ENCODE peak calls at places on chromosomes 3 and 15, in seven cellular contexts. M, U, L, A, F, Q and V are unnamed samples. For H3K4me1, the result is how much of the 10 kb centered on the place peaks cover.

GRCh38 chr3:197458179-197458707 is 97.5 kb downstream of the BDH1 start:
- DNase-seq in F (peak), M (no peak), Q (no peak), U (no peak), L (no peak), A (no peak), V (no peak)

GRCh38 chr15:55277116-55277564 is 12.5 kb downstream of the RAB27A start:
- DNase-seq in U (no peak), L (no peak), A (peak), M (no peak), Q (no peak), F (no peak), V (no peak)

GRCh38 chr3:39349080-39349479 is 19.6 kb downstream of the CCR8 start:
- DNase-seq in M (no peak), Q (no peak), U (no peak), A (no peak), F (no peak), L (no peak), V (no peak)

GRCh38 chr3:14225421-14225820 is 46.8 kb downstream of the LSM3 start:
- DNase-seq in L (no peak), F (no peak), Q (no peak), U (no peak), M (no peak), A (no peak), V (no peak)

GRCh38 chr3:132273043-132273442 is 44.2 kb upstream of the ACP3 start:
- DNase-seq in F (no peak), L (no peak), M (no peak), Q (no peak), A (no peak), U (no peak), V (no peak)

GRCh38 chr3:188153498-188153948 is 434 bp upstream of the LPP start:
- DNase-seq in L (peak), Q (peak), A (peak), F (peak), M (peak), U (peak), V (peak)

GRCh38 chr15:41967506-41968206 is 4.7 kb downstream of the EHD4 start:
- DNase-seq in U (peak), A (no peak), Q (no peak), M (no peak), L (no peak), F (no peak), V (peak)

GRCh38 chr3:149336925-149337324 is 3.5 kb upstream of the TM4SF18 start:
- DNase-seq in U (no peak), M (no peak), F (no peak), L (no peak), Q (no peak), A (no peak), V (no peak)

GRCh38 chr3:110070539-110070916 is 733.2 kb upstream of the DPPA4 start:
- DNase-seq in A (no peak), U (no peak), M (no peak), F (no peak), Q (no peak), L (no peak), V (no peak)

GRCh38 chr15:29312387-29312786 is 42.8 kb upstream of the NSMCE3 start:
- DNase-seq in M (no peak), F (no peak), U (no peak), A (no peak), Q (no peak), L (no peak), V (no peak)

GRCh38 chr3:184716652-184717607 is 5.1 kb upstream of the MAGEF1 start:
- DNase-seq in F (no peak), A (no peak), U (peak), Q (peak), L (peak), M (no peak), V (no peak)

GRCh38 chr15:68644088-68644904 is 65.5 kb downstream of the CORO2B start:
- DNase-seq in M (no peak), A (no peak), U (no peak), F (peak), Q (no peak), L (peak), V (no peak)

GRCh38 chr3:62110801-62111200 is 262.5 kb downstream of the FEZF2 start:
- DNase-seq in A (no peak), L (no peak), F (no peak), M (no peak), Q (no peak), U (no peak), V (no peak)

GRCh38 chr3:184690236-184690883 is 21.5 kb downstream of the MAGEF1 start:
- DNase-seq in Q (no peak), L (no peak), U (no peak), F (no peak), M (no peak), A (no peak), V (no peak)

GRCh38 chr3:17039579-17039978 is 154.8 kb downstream of the PLCL2 start:
- DNase-seq in M (no peak), U (no peak), L (no peak), Q (no peak), A (no peak), F (peak), V (no peak)

GRCh38 chr3:172171396-172172075 is 132.2 kb downstream of the FNDC3B start:
- DNase-seq in L (no peak), F (no peak), M (no peak), U (no peak), Q (no peak), A (no peak), V (no peak)

GRCh38 chr3:172174396-172175253 is 135.2 kb downstream of the FNDC3B start:
- DNase-seq in L (no peak), M (no peak), U (no peak), F (no peak), A (no peak), Q (no peak), V (no peak)

GRCh38 chr3:172175254-172175599 is 135.8 kb downstream of the FNDC3B start:
- DNase-seq in M (no peak), A (no peak), F (no peak), U (no peak), Q (no peak), L (no peak), V (no peak)

GRCh38 chr3:172170841-172171240 is 131.5 kb downstream of the FNDC3B start:
- DNase-seq in F (no peak), U (no peak), A (no peak), M (no peak), L (no peak), Q (no peak), V (no peak)

DNA sequence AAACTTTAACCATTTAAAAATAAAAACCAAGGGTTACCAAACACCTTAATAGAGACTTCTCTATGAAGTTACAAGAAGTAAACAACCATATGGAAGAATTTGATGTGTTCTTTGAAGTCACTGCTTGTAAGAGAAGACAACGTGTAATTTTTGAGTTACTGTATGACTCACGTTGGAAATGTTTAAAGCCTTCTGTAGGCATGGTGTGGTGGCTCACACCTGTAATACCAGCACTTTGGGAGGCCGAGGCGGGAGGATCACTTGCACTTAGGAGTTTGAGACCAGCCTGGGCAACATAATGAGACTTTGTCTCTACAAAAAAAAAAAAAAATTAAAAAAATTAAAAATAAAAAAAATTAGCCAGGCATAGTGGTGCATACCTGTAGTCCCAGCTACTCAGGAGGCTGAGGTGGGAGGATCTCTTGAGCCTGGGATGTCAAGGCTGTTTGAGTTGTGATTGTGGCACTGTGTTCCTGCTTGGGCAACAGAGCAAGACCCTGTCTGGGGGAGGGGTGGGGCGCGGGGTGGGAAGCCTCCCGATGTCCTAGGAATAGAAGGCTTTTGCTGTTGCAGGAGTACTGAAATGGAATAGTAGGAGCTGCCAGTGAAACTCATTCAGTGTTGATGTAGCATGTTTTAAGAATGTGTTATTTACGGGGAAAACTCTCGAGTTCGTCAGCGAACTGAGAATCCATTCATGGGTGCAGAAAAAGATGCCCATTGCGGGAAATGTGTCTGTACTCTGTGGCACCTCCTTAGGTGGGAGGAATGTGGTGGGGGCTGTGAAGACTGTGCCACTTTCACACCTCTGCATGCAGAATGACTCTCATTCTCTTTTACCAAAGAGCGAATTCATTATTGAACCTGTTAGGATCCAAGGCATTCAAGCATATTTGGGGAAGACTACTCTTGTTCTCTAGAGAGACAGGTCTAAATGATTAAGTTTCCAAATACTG is 134.2 kb downstream of the FNDC3B start:
- DNase-seq in L (no peak), M (no peak), F (no peak), Q (no peak), A (no peak), U (no peak), V (no peak)
- H3K27ac ChIP-seq in L (no peak), M (peak), F (peak), Q (no peak), A (no peak), U (no peak), V (no peak)

DNA sequence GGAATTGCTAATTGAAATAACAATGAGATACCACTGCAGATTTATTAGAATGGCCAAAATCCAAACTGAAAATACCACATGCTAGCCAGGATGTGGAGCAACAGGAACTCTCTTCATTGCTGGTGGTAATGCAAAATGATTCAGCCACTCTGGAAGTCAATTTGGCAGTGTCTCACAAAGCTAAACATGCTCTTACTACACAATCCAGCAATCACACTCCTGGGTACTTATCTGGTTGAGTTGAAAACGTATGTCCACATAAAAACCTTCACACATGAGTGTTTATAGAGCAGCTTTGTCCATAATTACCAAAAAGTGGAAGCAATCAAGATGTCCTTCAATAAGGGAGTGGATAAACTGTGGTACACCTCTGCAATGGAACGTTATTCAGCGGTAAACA is 113.3 kb downstream of the SMAD6 start:
- DNase-seq in Q (no peak), A (no peak), U (no peak), F (no peak), L (no peak), M (no peak), V (no peak)
- H3K4me1 ChIP-seq in Q (under half), A (under half), U (under half), F (under half), L (under half), M (under half), V (under half)

DNA sequence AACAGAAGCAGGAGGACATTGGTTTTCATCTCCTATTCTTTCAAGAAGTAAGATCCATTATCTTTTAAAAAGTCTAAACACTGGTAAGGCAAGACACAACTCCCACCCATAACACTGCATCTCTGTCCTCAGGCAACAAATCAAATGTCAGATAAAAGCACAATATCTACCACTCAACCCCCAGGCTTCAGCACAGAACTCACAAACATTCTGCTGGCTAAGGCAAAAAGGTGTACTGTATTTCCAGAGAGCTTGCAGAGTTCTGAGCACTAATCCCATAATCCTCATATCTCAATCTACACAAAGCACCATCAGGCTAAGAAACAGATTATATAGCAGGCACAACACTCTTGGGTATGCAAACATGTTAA is 20.9 kb downstream of the RAF1 start:
- DNase-seq in Q (no peak), U (no peak), M (no peak), F (no peak), L (no peak), A (no peak), V (no peak)
- H3K27ac ChIP-seq in Q (peak), U (peak), M (peak), F (no peak), L (no peak), A (no peak), V (peak)

GRCh38 chr3:172177803-172178316 is 138.5 kb downstream of the FNDC3B start:
- DNase-seq in L (no peak), A (no peak), U (no peak), M (no peak), Q (no peak), F (no peak), V (no peak)

GRCh38 chr3:172180473-172180872 is 141.1 kb downstream of the FNDC3B start:
- DNase-seq in A (no peak), M (no peak), F (no peak), U (no peak), L (no peak), Q (no peak), V (no peak)

GRCh38 chr3:172176385-172176784 is 137.0 kb downstream of the FNDC3B start:
- DNase-seq in A (no peak), F (no peak), M (no peak), U (no peak), Q (no peak), L (no peak), V (no peak)

GRCh38 chr3:172179680-172180399 is 140.5 kb downstream of the FNDC3B start:
- DNase-seq in A (no peak), M (no peak), U (no peak), F (no peak), Q (no peak), L (no peak), V (no peak)

GRCh38 chr3:172177046-172177445 is 137.7 kb downstream of the FNDC3B start:
- DNase-seq in A (no peak), M (no peak), U (no peak), Q (no peak), F (no peak), L (no peak), V (no peak)
- H3K4me1 ChIP-seq in A (under half), M (half or more), U (under half), Q (under half), F (half or more), L (under half), V (under half)

DNA sequence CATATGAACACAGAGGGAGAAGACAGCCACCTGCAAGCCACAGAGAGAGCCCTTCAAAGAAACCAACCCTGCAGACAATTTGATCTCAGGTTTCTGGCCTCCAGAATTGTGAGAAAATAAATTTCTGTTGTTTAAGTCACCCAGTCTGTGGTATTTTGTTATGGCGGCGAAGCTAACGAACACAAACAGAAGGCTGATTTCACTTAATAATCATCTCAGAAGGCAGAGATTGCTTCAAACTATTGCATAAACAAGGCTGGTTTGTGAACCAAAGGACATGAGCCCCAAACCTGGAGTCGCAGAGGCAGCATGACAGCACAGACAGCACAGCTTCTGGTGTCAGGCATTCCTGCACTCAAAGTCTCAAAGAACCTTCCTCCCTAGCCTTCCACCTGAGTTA is 59.0 kb downstream of the CCNL1 start:
- DNase-seq in U (no peak), F (no peak), Q (no peak), A (no peak), M (no peak), L (no peak), V (no peak)
- H3K27ac ChIP-seq in U (no peak), F (no peak), Q (peak), A (no peak), M (peak), L (no peak), V (no peak)

GRCh38 chr15:74788042-74788715 is 6.3 kb downstream of the CSK start:
- DNase-seq in L (no peak), M (no peak), U (no peak), F (no peak), Q (no peak), A (no peak), V (no peak)

GRCh38 chr15:74789171-74789627 is 7.3 kb downstream of the CSK start:
- DNase-seq in L (no peak), Q (no peak), U (no peak), F (no peak), M (no peak), A (peak), V (no peak)

GRCh38 chr15:74788716-74789151 is 6.9 kb downstream of the CSK start:
- DNase-seq in F (no peak), U (no peak), M (no peak), Q (no peak), L (no peak), A (peak), V (no peak)

GRCh38 chr15:74786659-74787165 is 4.8 kb downstream of the CSK start:
- DNase-seq in M (peak), F (no peak), L (no peak), U (no peak), Q (no peak), A (no peak), V (no peak)

GRCh38 chr15:74787251-74788041 is 5.6 kb downstream of the CSK start:
- DNase-seq in F (peak), Q (no peak), U (peak), L (no peak), A (peak), M (peak), V (no peak)
- H3K4me1 ChIP-seq in F (under half), Q (under half), U (under half), L (under half), A (half or more), M (half or more), V (under half)

GRCh38 chr3:43871627-43872245 is 181.0 kb downstream of the ABHD5 start:
- DNase-seq in A (no peak), F (no peak), M (no peak), L (no peak), U (no peak), Q (no peak), V (peak)
- H3K27ac ChIP-seq in A (no peak), F (peak), M (no peak), L (no peak), U (peak), Q (no peak), V (no peak)